ENCODE peak calls at places on chromosomes 4 and X, in four cellular contexts. T is IMR-90, X is neural progenitor cell, A is pancreas. W is an unnamed sample.
A peak's percentile ranks its signal among the peaks of the same experiment; 100 is the strongest.

GRCh38 chr4:183960021-183960420 is 54.9 kb downstream of the STOX2 start:
- DNase-seq in T (peak; percentile 72), X (peak; percentile 86), A (peak; percentile 77), W (no peak)

GRCh38 chr4:47213971-47214370 is 182.6 kb downstream of the GABRB1 start:
- DNase-seq in T (peak; percentile 96), X (no peak), A (no peak), W (peak; percentile 67)

GRCh38 chr4:140037353-140038030 is 116.5 kb downstream of the MAML3 start:
- DNase-seq in T (peak; percentile 97), X (peak; percentile 65), A (no peak), W (peak; percentile 75)

GRCh38 chrX:39905475-39905889 is 192.3 kb downstream of the BCOR start:
- DNase-seq in T (peak; percentile 19), X (no peak), A (peak; percentile 37), W (peak; percentile 77)

GRCh38 chr4:18512718-18513117 is 491.2 kb upstream of the LCORL start:
- DNase-seq in T (no peak), X (no peak), A (no peak), W (no peak)

GRCh38 chrX:8748855-8749254 is 16.9 kb upstream of the ANOS1 start:
- DNase-seq in T (peak; percentile 43), X (peak; percentile 43), A (no peak), W (no peak)

GRCh38 chr4:137510866-137511265 is 21.4 kb downstream of the PCDH18 start:
- DNase-seq in T (peak; percentile 96), X (no peak), A (no peak), W (peak; percentile 83)

GRCh38 chrX:49860867-49861535 is 18.3 kb upstream of the USP27X start:
- DNase-seq in T (no peak), X (no peak), A (no peak), W (no peak)

GRCh38 chr4:19026281-19026680 is 1004.7 kb upstream of the LCORL start:
- DNase-seq in T (no peak), X (no peak), A (peak; percentile 24), W (no peak)

GRCh38 chr4:3384391-3384770 is 57.4 kb upstream of the HGFAC start:
- DNase-seq in T (no peak), X (no peak), A (peak; percentile 54), W (peak; percentile 29)

GRCh38 chrX:51336584-51336983 is 4.0 kb downstream of the NUDT10 start:
- DNase-seq in T (peak; percentile 40), X (peak; percentile 71), A (peak; percentile 5), W (peak; percentile 1)

GRCh38 chr4:13910556-13910955 is 283.0 kb upstream of the BOD1L1 start:
- DNase-seq in T (no peak), X (no peak), A (no peak), W (no peak)

GRCh38 chr4:3111461-3111860 is 37.0 kb downstream of the HTT start:
- DNase-seq in T (peak; percentile 82), X (no peak), A (no peak), W (no peak)

GRCh38 chrX:72048515-72049455 is 82.9 kb downstream of the RTL5 start:
- DNase-seq in T (no peak), X (no peak), A (no peak), W (no peak)

GRCh38 chrX:129798888-129799287 is 19.1 kb downstream of the SASH3 start:
- DNase-seq in T (no peak), X (no peak), A (no peak), W (no peak)

GRCh38 chr4:113547487-113548042 is 214.0 kb downstream of the CAMK2D start:
- DNase-seq in T (peak; percentile 95), X (peak; percentile 91), A (peak; percentile 81), W (peak; percentile 91)

GRCh38 chr4:139844057-139844456 is 178.4 kb downstream of the MGST2 start:
- DNase-seq in T (no peak), X (no peak), A (no peak), W (no peak)

GRCh38 chr4:184262901-184263300 is 45.2 kb upstream of the ENPP6 start:
- DNase-seq in T (peak; percentile 53), X (no peak), A (no peak), W (no peak)

GRCh38 chr4:73867783-73868182 is 1.4 kb upstream of the CXCL1 start:
- DNase-seq in T (no peak), X (no peak), A (no peak), W (no peak)

GRCh38 chr4:73864973-73865372 is 4.2 kb upstream of the CXCL1 start:
- DNase-seq in T (no peak), X (no peak), A (no peak), W (no peak)

GRCh38 chr4:73865697-73866096 is 3.5 kb upstream of the CXCL1 start:
- DNase-seq in T (no peak), X (no peak), A (no peak), W (no peak)

GRCh38 chr4:73864365-73864764 is 4.8 kb upstream of the CXCL1 start:
- DNase-seq in T (no peak), X (peak; percentile 36), A (no peak), W (no peak)

GRCh38 chr4:73866236-73866635 is 3.0 kb upstream of the CXCL1 start:
- DNase-seq in T (no peak), X (no peak), A (no peak), W (no peak)
- H3K4me1 ChIP-seq in T (peaks cover 10% of the 10 kb centered on the region), X (no peaks in the 10 kb centered on the region), A (no peaks in the 10 kb centered on the region), W (peaks cover 21% of the 10 kb centered on the region)

GRCh38 chr4:32219306-32220075 is 1499.3 kb downstream of the PCDH7 start:
- DNase-seq in T (peak; percentile 15), X (no peak), A (no peak), W (no peak)
- H3K4me1 ChIP-seq in T (no peaks in the 10 kb centered on the region), X (no peaks in the 10 kb centered on the region), A (no peaks in the 10 kb centered on the region), W (no peaks in the 10 kb centered on the region)

GRCh38 chrX:45760187-45760742 is 559.6 kb upstream of the DIPK2B start:
- DNase-seq in T (no peak), X (no peak), A (no peak), W (no peak)

GRCh38 chrX:45765281-45765680 is 564.6 kb upstream of the DIPK2B start:
- DNase-seq in T (no peak), X (no peak), A (no peak), W (no peak)

GRCh38 chrX:45758738-45759397 is 558.2 kb upstream of the DIPK2B start:
- DNase-seq in T (peak; percentile 49), X (no peak), A (no peak), W (no peak)

GRCh38 chrX:45762699-45763647 is 562.3 kb upstream of the DIPK2B start:
- DNase-seq in T (no peak), X (no peak), A (no peak), W (no peak)

DNA sequence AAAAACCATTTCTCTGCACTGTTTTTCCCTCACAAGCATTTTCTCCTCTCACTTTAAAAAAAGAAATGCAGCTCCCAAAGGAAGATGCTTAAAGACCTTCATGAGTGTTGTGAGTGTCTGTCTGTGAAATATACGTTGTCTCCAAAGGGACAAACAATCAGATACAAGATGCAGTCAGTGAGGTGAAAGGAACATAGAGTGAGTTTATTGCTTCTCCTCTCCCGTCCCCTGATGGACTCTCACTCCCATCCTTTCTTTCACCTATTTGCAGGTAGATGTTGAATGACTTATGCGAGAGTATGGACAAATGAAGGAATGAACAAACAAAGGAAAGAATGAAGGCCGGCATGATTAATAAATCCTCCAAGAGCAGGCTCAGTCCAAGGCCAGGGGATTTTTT is 561.2 kb upstream of the DIPK2B start:
- DNase-seq in T (no peak), X (no peak), A (no peak), W (no peak)
- H3K4me1 ChIP-seq in T (peaks cover 9% of the 10 kb centered on the region), X (no peaks in the 10 kb centered on the region), A (no peaks in the 10 kb centered on the region), W (peaks cover 68% of the 10 kb centered on the region)

GRCh38 chrX:154040863-154041262 is 21.2 kb upstream of the IRAK1 start:
- DNase-seq in T (no peak), X (no peak), A (no peak), W (no peak)

GRCh38 chrX:154043003-154043402 is 23.3 kb upstream of the IRAK1 start:
- DNase-seq in T (peak; percentile 64), X (no peak), A (no peak), W (no peak)

GRCh38 chrX:154046262-154046771 is 26.6 kb upstream of the IRAK1 start:
- DNase-seq in T (peak; percentile 86), X (peak; percentile 9), A (no peak), W (peak; percentile 48)

GRCh38 chrX:154047266-154047665 is 27.6 kb upstream of the IRAK1 start:
- DNase-seq in T (peak; percentile 17), X (no peak), A (no peak), W (no peak)

GRCh38 chrX:154044045-154044444 is 24.3 kb upstream of the IRAK1 start:
- DNase-seq in T (no peak), X (no peak), A (no peak), W (no peak)
- H3K4me1 ChIP-seq in T (peaks cover 21% of the 10 kb centered on the region), X (peaks cover 16% of the 10 kb centered on the region), A (no peaks in the 10 kb centered on the region), W (peaks cover 17% of the 10 kb centered on the region)